ENCODE peak calls at places on chromosomes 13 and 19, in seven cellular contexts. U is neural progenitor cell, H is left lung, J is psoas muscle, S is adrenal gland, N is heart left ventricle, E is stomach. R is an unnamed sample.

GRCh38 chr13:102484329-102484728 is 82.5 kb upstream of the FGF14 start:
- DNase-seq in S (no peak), E (no peak), N (no peak), J (no peak), H (no peak), U (peak; percentile 41), R (peak; percentile 19)

GRCh38 chr19:45819769-45820168 is 4.7 kb upstream of the RSPH6A start:
- DNase-seq in U (no peak), S (no peak), N (no peak), H (no peak), J (no peak), E (no peak), R (no peak)

GRCh38 chr19:33000510-33000909 is 28.5 kb downstream of the FAAP24 start:
- DNase-seq in J (no peak), N (no peak), U (no peak), E (no peak), H (no peak), S (no peak), R (no peak)

GRCh38 chr13:66914155-66914554 is 316.0 kb downstream of the PCDH9 start:
- DNase-seq in H (no peak), U (no peak), S (no peak), E (no peak), N (no peak), J (no peak), R (no peak)

GRCh38 chr19:10149427-10149826 is 29.7 kb upstream of the EIF3G start:
- DNase-seq in H (no peak), J (no peak), U (no peak), E (no peak), N (no peak), S (no peak), R (no peak)

GRCh38 chr19:45154064-45154827 is 6.5 kb downstream of the NKPD1 start:
- DNase-seq in E (no peak), J (no peak), H (no peak), U (no peak), S (peak; percentile 89), N (no peak), R (no peak)

GRCh38 chr19:2702170-2703076 is at the start of gene GNG7:
- DNase-seq in N (peak; percentile 95), S (peak; percentile 96), J (peak; percentile 94), U (peak; percentile 97), E (peak; percentile 97), H (peak; percentile 94), R (peak; percentile 96)

GRCh38 chr13:30593001-30593400 is 24.7 kb upstream of the USPL1 start:
- DNase-seq in N (no peak), J (no peak), U (no peak), H (no peak), S (no peak), E (no peak), R (no peak)

GRCh38 chr19:46821512-46822359 is 28.9 kb downstream of the AP2S1 start:
- DNase-seq in S (no peak), U (peak; percentile 16), E (no peak), J (no peak), N (peak; percentile 49), H (no peak), R (no peak)

DNA sequence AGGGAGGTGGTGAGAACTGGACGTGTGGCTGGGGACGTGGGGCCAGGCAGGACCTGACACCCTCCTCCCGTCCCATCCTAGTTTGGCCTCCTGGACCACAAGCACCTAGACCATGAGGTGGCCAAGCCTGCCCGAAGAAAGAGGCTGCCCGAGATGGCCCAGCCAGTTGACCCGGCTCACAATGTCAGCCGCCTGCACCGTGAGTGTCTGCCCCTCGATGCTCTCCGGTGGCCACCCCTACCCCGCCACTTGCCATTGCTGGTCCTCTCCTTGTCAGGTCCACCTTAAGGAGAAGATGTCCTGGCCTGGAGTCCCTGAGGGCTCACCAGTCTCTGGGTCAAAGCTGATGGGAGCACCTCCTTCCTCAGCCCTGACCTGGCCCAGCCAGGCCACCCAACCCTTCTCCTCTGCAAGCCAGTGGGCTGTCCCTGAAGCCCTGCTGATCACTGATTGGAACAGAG is 2.2 kb downstream of the ANGPTL4 start:
- DNase-seq in N (no peak), S (no peak), E (no peak), J (peak; percentile 51), U (no peak), H (no peak), R (peak; percentile 26)
- H3K4me1 ChIP-seq in N (peaks cover 58% of the 10 kb centered on the region), S (peaks cover 42% of the 10 kb centered on the region), E (peaks cover 86% of the 10 kb centered on the region), J (peaks cover 58% of the 10 kb centered on the region), U (peaks cover 10% of the 10 kb centered on the region), H (peaks cover 33% of the 10 kb centered on the region), R (peaks cover 11% of the 10 kb centered on the region)

DNA sequence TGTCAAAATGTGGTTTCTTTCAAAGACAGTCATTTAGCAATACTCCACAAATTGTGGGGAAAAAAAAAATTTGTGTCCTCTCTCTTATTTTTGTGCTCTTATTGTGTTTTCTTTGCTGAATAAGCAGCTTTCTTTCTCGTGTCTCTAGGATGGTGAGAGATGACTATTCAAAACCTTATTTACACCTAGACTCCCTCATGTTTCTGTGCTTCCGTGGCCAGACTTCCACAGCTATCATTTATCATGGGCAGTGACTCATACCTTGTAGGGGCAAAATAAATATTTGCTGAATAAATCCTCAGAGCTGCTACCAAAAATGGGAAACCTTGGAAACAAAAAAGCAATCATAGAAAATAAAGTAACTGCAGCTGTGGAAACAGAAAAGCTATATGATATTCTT is 204.9 kb upstream of the MIR17HG start:
- DNase-seq in N (no peak), H (no peak), E (no peak), S (no peak), U (no peak), J (no peak), R (no peak)
- H3K36me3 ChIP-seq in N (no peaks in the 10 kb centered on the region), H (no peaks in the 10 kb centered on the region), E (no peaks in the 10 kb centered on the region), S (no peaks in the 10 kb centered on the region), U (no peaks in the 10 kb centered on the region), J (no peaks in the 10 kb centered on the region), R (no peaks in the 10 kb centered on the region)

GRCh38 chr13:26362261-26362660 is 108.3 kb downstream of the CDK8 start:
- DNase-seq in U (no peak), E (no peak), H (no peak), J (no peak), N (no peak), S (no peak), R (no peak)
- H3K27ac ChIP-seq in U (no peak overlapping the region), E (no peak overlapping the region), H (no peak overlapping the region), J (no peak overlapping the region), N (no peak overlapping the region), S (no peak overlapping the region), R (no peak overlapping the region)

GRCh38 chr19:58277197-58277596 is 1.6 kb upstream of the ZNF8 start:
- DNase-seq in J (no peak), E (no peak), S (no peak), H (no peak), U (no peak), N (no peak), R (no peak)
- H3K4me1 ChIP-seq in J (no peaks in the 10 kb centered on the region), E (peaks cover 32% of the 10 kb centered on the region), S (peaks cover 11% of the 10 kb centered on the region), H (no peaks in the 10 kb centered on the region), U (peaks cover 16% of the 10 kb centered on the region), N (peaks cover 9% of the 10 kb centered on the region), R (peaks cover 5% of the 10 kb centered on the region)